ENCODE peak calls at places on chromosomes 16 and 17, in nine cellular contexts. E, H, O, D, Y, B, L, Z and S are unnamed samples.

GRCh38 chr17:41442772-41443171 is 2.0 kb upstream of the KRT38 start:
- DNase-seq in E (peak; percentile 57), H (no peak), O (no peak), D (no peak), Y (no peak), B (no peak), L (no peak), Z (no peak), S (no peak)

GRCh38 chr16:55120408-55120807 is 189.7 kb downstream of the IRX5 start:
- DNase-seq in E (no peak), H (no peak), O (no peak), D (no peak), Y (no peak), B (no peak), L (no peak), Z (no peak), S (no peak)

GRCh38 chr17:35784895-35785294 is 10.5 kb downstream of the MMP28 start:
- DNase-seq in E (no peak), H (no peak), O (no peak), D (no peak), Y (no peak), B (no peak), L (no peak), Z (no peak), S (no peak)

GRCh38 chr16:30677931-30678585 is 19.8 kb downstream of the FBRS start:
- DNase-seq in E (no peak), H (no peak), O (no peak), D (no peak), Y (no peak), B (no peak), L (peak; percentile 26), Z (no peak), S (no peak)

GRCh38 chr17:335691-336090 is 16.9 kb downstream of the RPH3AL start:
- DNase-seq in E (no peak), H (no peak), O (no peak), D (peak; percentile 39), Y (no peak), B (no peak), L (no peak), Z (no peak), S (no peak)

GRCh38 chr16:87435399-87436224 is 43.5 kb downstream of the MAP1LC3B start:
- DNase-seq in E (peak; percentile 97), H (no peak), O (no peak), D (no peak), Y (no peak), B (no peak), L (no peak), Z (no peak), S (peak; percentile 16)

GRCh38 chr17:56817066-56817465 is 16.7 kb downstream of the C17orf67 start:
- DNase-seq in E (no peak), H (no peak), O (no peak), D (no peak), Y (no peak), B (no peak), L (no peak), Z (no peak), S (no peak)

GRCh38 chr16:84677849-84678248 is 22.0 kb upstream of the USP10 start:
- DNase-seq in E (no peak), H (no peak), O (no peak), D (no peak), Y (no peak), B (peak; percentile 22), L (no peak), Z (no peak), S (no peak)

GRCh38 chr16:9407206-9407758 is 315.8 kb downstream of the HAPSTR1 start:
- DNase-seq in E (no peak), H (no peak), O (no peak), D (no peak), Y (no peak), B (no peak), L (no peak), Z (no peak), S (no peak)

GRCh38 chr16:85187002-85187401 is 74.7 kb upstream of the CIBAR2 start:
- DNase-seq in E (peak; percentile 89), H (no peak), O (no peak), D (no peak), Y (no peak), B (peak; percentile 84), L (no peak), Z (no peak), S (peak; percentile 77)

GRCh38 chr16:13984794-13985193 is 64.8 kb downstream of the ERCC4 start:
- DNase-seq in E (no peak), H (no peak), O (no peak), D (no peak), Y (no peak), B (no peak), L (no peak), Z (no peak), S (no peak)

GRCh38 chr17:67139784-67140665 is 95.7 kb downstream of the CACNG1 start:
- DNase-seq in E (peak; percentile 42), H (no peak), O (no peak), D (no peak), Y (no peak), B (peak; percentile 36), L (no peak), Z (no peak), S (peak; percentile 16)

GRCh38 chr17:7347630-7348477 is 4.1 kb upstream of the KCTD11 start:
- DNase-seq in E (no peak), H (no peak), O (no peak), D (no peak), Y (no peak), B (no peak), L (no peak), Z (no peak), S (no peak)

GRCh38 chr17:29619251-29619650 is 3.5 kb downstream of the CORO6 start:
- DNase-seq in E (peak; percentile 36), H (no peak), O (no peak), D (no peak), Y (no peak), B (no peak), L (no peak), Z (no peak), S (no peak)

GRCh38 chr17:77872714-77873517 is 85.6 kb upstream of the TNRC6C start:
- DNase-seq in E (no peak), H (no peak), O (no peak), D (no peak), Y (no peak), B (no peak), L (peak; percentile 14), Z (no peak), S (no peak)

GRCh38 chr17:58091024-58091567 is 7.9 kb downstream of the DYNLL2 start:
- DNase-seq in E (no peak), H (no peak), O (no peak), D (no peak), Y (no peak), B (no peak), L (no peak), Z (no peak), S (no peak)

GRCh38 chr16:11618107-11618717 is 31.5 kb upstream of the LITAF start:
- DNase-seq in E (no peak), H (no peak), O (no peak), D (no peak), Y (no peak), B (no peak), L (no peak), Z (no peak), S (no peak)

GRCh38 chr17:55285340-55286301 is 20.9 kb downstream of the HLF start:
- DNase-seq in E (peak; percentile 68), H (peak; percentile 95), O (peak; percentile 90), D (peak; percentile 92), Y (no peak), B (peak; percentile 97), L (peak; percentile 87), Z (no peak), S (no peak)
- TF ChIP-seq POLR2A in E (no peak), H (no peak), O (no peak), D (no peak), Y (no peak), B (no peak), L (no peak), Z (no peak), S (no peak)

GRCh38 chr16:66548068-66548467 is 1.9 kb downstream of the TK2 start:
- DNase-seq in E (no peak), H (no peak), O (no peak), D (no peak), Y (no peak), B (no peak), L (no peak), Z (no peak), S (no peak)

GRCh38 chr16:66548868-66549267 is 1.1 kb downstream of the TK2 start:
- DNase-seq in E (no peak), H (no peak), O (no peak), D (no peak), Y (no peak), B (no peak), L (no peak), Z (no peak), S (no peak)

GRCh38 chr16:66547101-66547989 is 2.6 kb downstream of the TK2 start:
- DNase-seq in E (no peak), H (no peak), O (no peak), D (no peak), Y (no peak), B (no peak), L (no peak), Z (no peak), S (no peak)

GRCh38 chr16:66551362-66551761 is 1.0 kb upstream of the CKLF start:
- DNase-seq in E (peak; percentile 9), H (no peak), O (no peak), D (peak; percentile 78), Y (peak; percentile 59), B (no peak), L (peak; percentile 68), Z (no peak), S (peak; percentile 57)

GRCh38 chr16:66549284-66550131 is at the start of gene TK2:
- DNase-seq in E (peak; percentile 72), H (peak; percentile 36), O (peak; percentile 75), D (peak; percentile 83), Y (peak; percentile 65), B (peak; percentile 38), L (peak; percentile 89), Z (no peak), S (peak; percentile 67)
- TF ChIP-seq POLR2A in E (peak; percentile 75), H (no peak), O (no peak), D (peak; percentile 45), Y (peak; percentile 46), B (no peak), L (peak; percentile 62), Z (no peak), S (peak; percentile 54)

DNA sequence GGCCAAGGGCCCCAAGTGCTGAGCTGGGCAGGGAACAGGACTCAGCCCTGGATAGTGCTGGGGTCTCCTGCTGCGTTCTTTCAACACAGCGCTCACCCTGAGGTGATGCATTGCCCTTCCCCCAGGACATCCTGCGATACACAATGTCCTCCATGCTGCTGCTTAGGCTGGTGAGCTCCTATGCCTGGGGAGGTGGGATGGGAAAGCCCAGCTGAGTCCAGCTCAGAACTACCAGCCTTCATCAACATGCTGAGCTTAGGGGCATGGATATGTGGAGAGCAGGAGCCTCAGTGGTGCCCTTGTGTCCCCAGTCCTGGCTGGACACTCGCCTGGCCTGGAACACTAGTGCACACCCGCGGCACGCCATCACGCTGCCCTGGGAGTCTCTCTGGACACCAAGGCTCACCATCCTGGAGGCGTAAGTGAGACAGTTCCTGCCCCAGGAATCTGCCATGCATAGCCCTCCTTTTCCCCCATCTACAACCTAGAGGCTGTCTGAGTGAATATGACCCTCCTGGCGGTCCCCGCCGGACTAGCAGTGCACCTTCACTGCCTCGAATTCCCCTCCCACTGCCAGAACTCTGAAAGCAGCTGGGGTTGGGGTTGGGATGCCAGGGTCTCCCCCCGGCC is 710 bp downstream of the ZACN start:
- DNase-seq in E (no peak), H (no peak), O (no peak), D (no peak), Y (no peak), B (no peak), L (no peak), Z (no peak), S (no peak)
- TF ChIP-seq POLR2A in E (no peak), H (no peak), O (no peak), D (no peak), Y (peak; percentile 51), B (no peak), L (no peak), Z (no peak), S (no peak)

GRCh38 chr16:1961651-1962067 is 2.3 kb downstream of the NDUFB10 start:
- DNase-seq in E (no peak), H (no peak), O (no peak), D (no peak), Y (no peak), B (no peak), L (no peak), Z (no peak), S (no peak)
- TF ChIP-seq POLR2A in E (no peak), H (no peak), O (no peak), D (no peak), Y (no peak), B (no peak), L (no peak), Z (no peak), S (peak; percentile 32)